ENCODE peak calls at places on chromosome 13, in five cellular contexts. One of them, this sample, is unnamed.

GRCh38 chr13:47036291-47037008 is 139.6 kb upstream of the HTR2A start:
- DNase-seq in colonic mucosa: no peak
- DNase-seq in activated CD8-positive, alpha-beta T cell treated with anti-CD3 and anti-CD28 coated beads for 36 hours: no peak
- DNase-seq in tibial artery: no peak
- DNase-seq in fibroblast of mammary gland: no peak
- DNase-seq in this sample: no peak

GRCh38 chr13:108195146-108195545 is 20.2 kb downstream of the LIG4 start:
- DNase-seq in colonic mucosa: no peak
- DNase-seq in fibroblast of mammary gland: peak
- DNase-seq in activated CD8-positive, alpha-beta T cell treated with anti-CD3 and anti-CD28 coated beads for 36 hours: no peak
- DNase-seq in tibial artery: no peak
- DNase-seq in this sample: no peak

GRCh38 chr13:33927315-33927714 is 109.4 kb downstream of the RFC3 start:
- DNase-seq in fibroblast of mammary gland: peak
- DNase-seq in colonic mucosa: no peak
- DNase-seq in activated CD8-positive, alpha-beta T cell treated with anti-CD3 and anti-CD28 coated beads for 36 hours: no peak
- DNase-seq in tibial artery: peak
- DNase-seq in this sample: no peak

GRCh38 chr13:51348069-51348967 is 8.8 kb downstream of the SERPINE3 start:
- DNase-seq in tibial artery: no peak
- DNase-seq in fibroblast of mammary gland: no peak
- DNase-seq in colonic mucosa: no peak
- DNase-seq in activated CD8-positive, alpha-beta T cell treated with anti-CD3 and anti-CD28 coated beads for 36 hours: no peak
- DNase-seq in this sample: no peak

GRCh38 chr13:69274231-69274630 is 833.4 kb upstream of the ATXN8OS start:
- DNase-seq in activated CD8-positive, alpha-beta T cell treated with anti-CD3 and anti-CD28 coated beads for 36 hours: no peak
- DNase-seq in fibroblast of mammary gland: no peak
- DNase-seq in tibial artery: no peak
- DNase-seq in colonic mucosa: no peak
- DNase-seq in this sample: no peak

GRCh38 chr13:59745395-59745788 is 418.3 kb downstream of the DIAPH3 start:
- DNase-seq in colonic mucosa: no peak
- DNase-seq in fibroblast of mammary gland: peak
- DNase-seq in tibial artery: no peak
- DNase-seq in activated CD8-positive, alpha-beta T cell treated with anti-CD3 and anti-CD28 coated beads for 36 hours: no peak
- DNase-seq in this sample: no peak

GRCh38 chr13:110421696-110422395 is 114.8 kb downstream of the COL4A2 start:
- DNase-seq in colonic mucosa: no peak
- DNase-seq in fibroblast of mammary gland: peak
- DNase-seq in activated CD8-positive, alpha-beta T cell treated with anti-CD3 and anti-CD28 coated beads for 36 hours: peak
- DNase-seq in tibial artery: no peak
- DNase-seq in this sample: no peak

GRCh38 chr13:28299941-28300340 is 161.6 kb downstream of the PAN3 start:
- DNase-seq in colonic mucosa: no peak
- DNase-seq in fibroblast of mammary gland: no peak
- DNase-seq in activated CD8-positive, alpha-beta T cell treated with anti-CD3 and anti-CD28 coated beads for 36 hours: no peak
- DNase-seq in tibial artery: no peak
- DNase-seq in this sample: no peak

GRCh38 chr13:113140677-113141590 is 17.5 kb upstream of the PROZ start:
- DNase-seq in fibroblast of mammary gland: no peak
- DNase-seq in activated CD8-positive, alpha-beta T cell treated with anti-CD3 and anti-CD28 coated beads for 36 hours: no peak
- DNase-seq in tibial artery: peak
- DNase-seq in colonic mucosa: no peak
- DNase-seq in this sample: no peak

GRCh38 chr13:51364404-51365008 is 25.0 kb downstream of the SERPINE3 start:
- DNase-seq in colonic mucosa: no peak
- DNase-seq in fibroblast of mammary gland: peak
- DNase-seq in tibial artery: no peak
- DNase-seq in activated CD8-positive, alpha-beta T cell treated with anti-CD3 and anti-CD28 coated beads for 36 hours: no peak
- DNase-seq in this sample: no peak

GRCh38 chr13:21405309-21405708 is 53.8 kb downstream of the ZDHHC20 start:
- DNase-seq in fibroblast of mammary gland: no peak
- DNase-seq in activated CD8-positive, alpha-beta T cell treated with anti-CD3 and anti-CD28 coated beads for 36 hours: no peak
- DNase-seq in tibial artery: no peak
- DNase-seq in colonic mucosa: no peak
- DNase-seq in this sample: no peak

GRCh38 chr13:33723365-33723764 is 94.6 kb upstream of the RFC3 start:
- DNase-seq in colonic mucosa: no peak
- DNase-seq in activated CD8-positive, alpha-beta T cell treated with anti-CD3 and anti-CD28 coated beads for 36 hours: no peak
- DNase-seq in tibial artery: no peak
- DNase-seq in fibroblast of mammary gland: peak
- DNase-seq in this sample: no peak

GRCh38 chr13:35690546-35690945 is 214.1 kb upstream of the MAB21L1 start:
- DNase-seq in fibroblast of mammary gland: peak
- DNase-seq in activated CD8-positive, alpha-beta T cell treated with anti-CD3 and anti-CD28 coated beads for 36 hours: no peak
- DNase-seq in colonic mucosa: no peak
- DNase-seq in tibial artery: peak
- DNase-seq in this sample: no peak

GRCh38 chr13:106534844-106535551 is 464 bp downstream of the EFNB2 start:
- DNase-seq in colonic mucosa: no peak
- DNase-seq in tibial artery: peak
- DNase-seq in activated CD8-positive, alpha-beta T cell treated with anti-CD3 and anti-CD28 coated beads for 36 hours: peak
- DNase-seq in fibroblast of mammary gland: peak
- DNase-seq in this sample: peak

GRCh38 chr13:113564331-113565023 is 20.1 kb upstream of the TFDP1 start:
- DNase-seq in colonic mucosa: peak
- DNase-seq in tibial artery: no peak
- DNase-seq in fibroblast of mammary gland: no peak
- DNase-seq in activated CD8-positive, alpha-beta T cell treated with anti-CD3 and anti-CD28 coated beads for 36 hours: no peak
- DNase-seq in this sample: no peak

GRCh38 chr13:71493189-71493588 is 373.8 kb downstream of the DACH1 start:
- DNase-seq in tibial artery: no peak
- DNase-seq in fibroblast of mammary gland: no peak
- DNase-seq in colonic mucosa: no peak
- DNase-seq in activated CD8-positive, alpha-beta T cell treated with anti-CD3 and anti-CD28 coated beads for 36 hours: no peak
- DNase-seq in this sample: no peak

GRCh38 chr13:21111546-21111945 is 50.2 kb upstream of the LATS2 start:
- DNase-seq in fibroblast of mammary gland: no peak
- DNase-seq in tibial artery: no peak
- DNase-seq in activated CD8-positive, alpha-beta T cell treated with anti-CD3 and anti-CD28 coated beads for 36 hours: no peak
- DNase-seq in colonic mucosa: no peak
- DNase-seq in this sample: no peak

GRCh38 chr13:75687145-75687763 is 51.1 kb downstream of the LMO7 start:
- DNase-seq in activated CD8-positive, alpha-beta T cell treated with anti-CD3 and anti-CD28 coated beads for 36 hours: no peak
- DNase-seq in colonic mucosa: no peak
- DNase-seq in fibroblast of mammary gland: peak
- DNase-seq in tibial artery: no peak
- DNase-seq in this sample: no peak

GRCh38 chr13:61002686-61003085 is 413.0 kb downstream of the PCDH20 start:
- DNase-seq in colonic mucosa: no peak
- DNase-seq in fibroblast of mammary gland: no peak
- DNase-seq in activated CD8-positive, alpha-beta T cell treated with anti-CD3 and anti-CD28 coated beads for 36 hours: no peak
- DNase-seq in tibial artery: no peak
- DNase-seq in this sample: no peak

GRCh38 chr13:60121288-60121687 is 42.4 kb downstream of the DIAPH3 start:
- DNase-seq in colonic mucosa: no peak
- DNase-seq in activated CD8-positive, alpha-beta T cell treated with anti-CD3 and anti-CD28 coated beads for 36 hours: no peak
- DNase-seq in tibial artery: no peak
- DNase-seq in fibroblast of mammary gland: no peak
- DNase-seq in this sample: no peak

GRCh38 chr13:20161951-20162300 is 1.1 kb upstream of the GJA3 start:
- DNase-seq in fibroblast of mammary gland: no peak
- DNase-seq in tibial artery: no peak
- DNase-seq in activated CD8-positive, alpha-beta T cell treated with anti-CD3 and anti-CD28 coated beads for 36 hours: no peak
- DNase-seq in colonic mucosa: no peak
- DNase-seq in this sample: no peak

GRCh38 chr13:113171250-113172125 is 13.0 kb downstream of the PROZ start:
- DNase-seq in colonic mucosa: no peak
- DNase-seq in fibroblast of mammary gland: no peak
- DNase-seq in tibial artery: no peak
- DNase-seq in activated CD8-positive, alpha-beta T cell treated with anti-CD3 and anti-CD28 coated beads for 36 hours: no peak
- DNase-seq in this sample: no peak

GRCh38 chr13:91361755-91362271 is 14.3 kb downstream of the MIR17HG start:
- DNase-seq in activated CD8-positive, alpha-beta T cell treated with anti-CD3 and anti-CD28 coated beads for 36 hours: no peak
- DNase-seq in tibial artery: no peak
- DNase-seq in fibroblast of mammary gland: no peak
- DNase-seq in colonic mucosa: no peak
- DNase-seq in this sample: no peak

GRCh38 chr13:26707122-26708006 is 53.2 kb downstream of the GPR12 start:
- DNase-seq in activated CD8-positive, alpha-beta T cell treated with anti-CD3 and anti-CD28 coated beads for 36 hours: peak
- DNase-seq in colonic mucosa: no peak
- DNase-seq in fibroblast of mammary gland: peak
- DNase-seq in tibial artery: no peak
- DNase-seq in this sample: no peak

GRCh38 chr13:29567411-29567810 is 28.1 kb downstream of the SLC7A1 start:
- DNase-seq in activated CD8-positive, alpha-beta T cell treated with anti-CD3 and anti-CD28 coated beads for 36 hours: no peak
- DNase-seq in fibroblast of mammary gland: no peak
- DNase-seq in tibial artery: no peak
- DNase-seq in colonic mucosa: no peak
- DNase-seq in this sample: no peak

GRCh38 chr13:103436057-103436654 is 369.9 kb upstream of the SLC10A2 start:
- DNase-seq in tibial artery: no peak
- DNase-seq in activated CD8-positive, alpha-beta T cell treated with anti-CD3 and anti-CD28 coated beads for 36 hours: no peak
- DNase-seq in colonic mucosa: no peak
- DNase-seq in fibroblast of mammary gland: no peak
- DNase-seq in this sample: no peak

GRCh38 chr13:95226932-95227718 is 74.1 kb downstream of the ABCC4 start:
- DNase-seq in activated CD8-positive, alpha-beta T cell treated with anti-CD3 and anti-CD28 coated beads for 36 hours: no peak
- DNase-seq in tibial artery: no peak
- DNase-seq in colonic mucosa: no peak
- DNase-seq in fibroblast of mammary gland: no peak
- DNase-seq in this sample: no peak

GRCh38 chr13:50678464-50679162 is 164.9 kb downstream of the DLEU7 start:
- DNase-seq in activated CD8-positive, alpha-beta T cell treated with anti-CD3 and anti-CD28 coated beads for 36 hours: no peak
- DNase-seq in tibial artery: no peak
- DNase-seq in colonic mucosa: no peak
- DNase-seq in fibroblast of mammary gland: peak
- DNase-seq in this sample: no peak

GRCh38 chr13:112947796-112948195 is 21.2 kb upstream of the MCF2L start:
- DNase-seq in activated CD8-positive, alpha-beta T cell treated with anti-CD3 and anti-CD28 coated beads for 36 hours: no peak
- DNase-seq in fibroblast of mammary gland: no peak
- DNase-seq in tibial artery: no peak
- DNase-seq in colonic mucosa: no peak
- DNase-seq in this sample: no peak

GRCh38 chr13:71754407-71754974 is 112.5 kb downstream of the DACH1 start:
- DNase-seq in colonic mucosa: no peak
- DNase-seq in fibroblast of mammary gland: no peak
- DNase-seq in activated CD8-positive, alpha-beta T cell treated with anti-CD3 and anti-CD28 coated beads for 36 hours: no peak
- DNase-seq in tibial artery: no peak
- DNase-seq in this sample: no peak

GRCh38 chr13:109148243-109148642 is 518.8 kb downstream of the MYO16 start:
- DNase-seq in fibroblast of mammary gland: peak
- DNase-seq in colonic mucosa: no peak
- DNase-seq in activated CD8-positive, alpha-beta T cell treated with anti-CD3 and anti-CD28 coated beads for 36 hours: no peak
- DNase-seq in tibial artery: no peak
- DNase-seq in this sample: no peak

GRCh38 chr13:89577301-89577700 is 1770.2 kb upstream of the MIR17HG start:
- DNase-seq in tibial artery: no peak
- DNase-seq in colonic mucosa: no peak
- DNase-seq in fibroblast of mammary gland: no peak
- DNase-seq in activated CD8-positive, alpha-beta T cell treated with anti-CD3 and anti-CD28 coated beads for 36 hours: no peak
- DNase-seq in this sample: no peak
- TF ChIP-seq CTCF in tibial artery: no peak
- TF ChIP-seq CTCF in colonic mucosa: no peak
- TF ChIP-seq CTCF in fibroblast of mammary gland: no peak
- TF ChIP-seq CTCF in activated CD8-positive, alpha-beta T cell treated with anti-CD3 and anti-CD28 coated beads for 36 hours: no peak
- TF ChIP-seq CTCF in this sample: no peak

GRCh38 chr13:40230833-40231266 is 435.6 kb downstream of the FOXO1 start:
- DNase-seq in activated CD8-positive, alpha-beta T cell treated with anti-CD3 and anti-CD28 coated beads for 36 hours: no peak
- DNase-seq in colonic mucosa: no peak
- DNase-seq in tibial artery: no peak
- DNase-seq in fibroblast of mammary gland: peak
- DNase-seq in this sample: no peak
- TF ChIP-seq CTCF in activated CD8-positive, alpha-beta T cell treated with anti-CD3 and anti-CD28 coated beads for 36 hours: no peak
- TF ChIP-seq CTCF in colonic mucosa: no peak
- TF ChIP-seq CTCF in tibial artery: no peak
- TF ChIP-seq CTCF in fibroblast of mammary gland: no peak
- TF ChIP-seq CTCF in this sample: no peak

DNA sequence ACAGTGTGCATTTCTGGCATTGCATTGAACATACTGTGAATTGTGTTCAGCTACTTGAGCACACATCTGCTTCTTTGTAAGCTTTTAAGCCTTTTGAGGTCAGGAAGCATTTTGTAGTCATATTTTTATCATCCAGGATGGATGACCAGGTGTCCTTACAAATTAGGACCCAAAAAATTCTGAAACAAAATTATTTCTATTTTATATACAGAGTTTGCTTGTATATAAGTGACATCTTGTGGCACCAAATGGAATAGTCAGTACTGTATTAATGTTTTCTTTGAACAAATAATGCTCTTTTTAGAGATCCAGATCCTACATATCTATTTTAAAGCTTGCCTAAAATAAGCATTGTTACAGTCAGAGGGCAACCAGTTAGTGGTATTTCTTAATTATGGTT is 9.5 kb upstream of the SUPT20H start:
- DNase-seq in colonic mucosa: no peak
- DNase-seq in fibroblast of mammary gland: peak
- DNase-seq in tibial artery: no peak
- DNase-seq in activated CD8-positive, alpha-beta T cell treated with anti-CD3 and anti-CD28 coated beads for 36 hours: no peak
- DNase-seq in this sample: no peak
- TF ChIP-seq CTCF in colonic mucosa: peak
- TF ChIP-seq CTCF in fibroblast of mammary gland: peak
- TF ChIP-seq CTCF in tibial artery: no peak
- TF ChIP-seq CTCF in activated CD8-positive, alpha-beta T cell treated with anti-CD3 and anti-CD28 coated beads for 36 hours: no peak
- TF ChIP-seq CTCF in this sample: no peak

GRCh38 chr13:49512578-49512977 is 16.8 kb downstream of the PHF11 start:
- DNase-seq in fibroblast of mammary gland: no peak
- DNase-seq in tibial artery: no peak
- DNase-seq in colonic mucosa: no peak
- DNase-seq in activated CD8-positive, alpha-beta T cell treated with anti-CD3 and anti-CD28 coated beads for 36 hours: no peak
- DNase-seq in this sample: no peak

GRCh38 chr13:49521216-49521615 is 25.5 kb downstream of the PHF11 start:
- DNase-seq in fibroblast of mammary gland: no peak
- DNase-seq in activated CD8-positive, alpha-beta T cell treated with anti-CD3 and anti-CD28 coated beads for 36 hours: no peak
- DNase-seq in colonic mucosa: no peak
- DNase-seq in tibial artery: no peak
- DNase-seq in this sample: no peak

GRCh38 chr13:49516467-49516866 is 20.7 kb downstream of the PHF11 start:
- DNase-seq in tibial artery: no peak
- DNase-seq in fibroblast of mammary gland: no peak
- DNase-seq in colonic mucosa: no peak
- DNase-seq in activated CD8-positive, alpha-beta T cell treated with anti-CD3 and anti-CD28 coated beads for 36 hours: no peak
- DNase-seq in this sample: no peak

DNA sequence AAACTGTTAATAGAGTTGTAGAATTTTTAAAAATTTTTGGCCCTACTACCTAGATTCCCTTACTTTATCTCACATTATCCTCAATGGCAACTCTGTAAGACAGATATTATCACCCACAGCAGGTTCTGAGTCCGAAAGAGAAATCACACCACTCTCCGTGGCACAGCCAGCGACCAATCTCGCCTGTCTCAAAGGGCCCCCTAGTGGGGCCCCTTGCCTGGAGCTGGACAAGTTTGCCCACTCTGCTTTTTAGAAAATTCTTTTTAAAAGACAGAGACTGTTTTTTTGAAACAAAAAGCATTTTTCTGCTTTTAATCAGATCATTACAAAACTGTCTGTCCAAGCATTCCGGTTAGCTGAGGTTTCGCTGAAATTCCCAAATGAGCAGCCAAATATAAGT is 21.7 kb downstream of the PHF11 start:
- DNase-seq in colonic mucosa: no peak
- DNase-seq in tibial artery: no peak
- DNase-seq in activated CD8-positive, alpha-beta T cell treated with anti-CD3 and anti-CD28 coated beads for 36 hours: no peak
- DNase-seq in fibroblast of mammary gland: peak
- DNase-seq in this sample: no peak
- TF ChIP-seq CTCF in colonic mucosa: no peak
- TF ChIP-seq CTCF in tibial artery: no peak
- TF ChIP-seq CTCF in activated CD8-positive, alpha-beta T cell treated with anti-CD3 and anti-CD28 coated beads for 36 hours: no peak
- TF ChIP-seq CTCF in fibroblast of mammary gland: peak
- TF ChIP-seq CTCF in this sample: no peak

GRCh38 chr13:65985632-65986031 is 1244.5 kb downstream of the PCDH9 start:
- DNase-seq in fibroblast of mammary gland: no peak
- DNase-seq in tibial artery: no peak
- DNase-seq in colonic mucosa: peak
- DNase-seq in activated CD8-positive, alpha-beta T cell treated with anti-CD3 and anti-CD28 coated beads for 36 hours: no peak
- DNase-seq in this sample: no peak
- TF ChIP-seq CTCF in fibroblast of mammary gland: no peak
- TF ChIP-seq CTCF in tibial artery: no peak
- TF ChIP-seq CTCF in colonic mucosa: no peak
- TF ChIP-seq CTCF in activated CD8-positive, alpha-beta T cell treated with anti-CD3 and anti-CD28 coated beads for 36 hours: no peak
- TF ChIP-seq CTCF in this sample: no peak

This sample was measured in natural killer cell.